ENCODE peak calls at places on chromosomes 7 and 10, in four cellular contexts. G, C, J and F are unnamed samples.

GRCh38 chr10:127989481-127989964 is 82.6 kb downstream of the PTPRE start:
- DNase-seq in G (no peak), C (no peak), J (no peak), F (no peak)

GRCh38 chr7:111240371-111240770 is 149.4 kb downstream of the LRRN3 start:
- DNase-seq in C (no peak), G (no peak), J (no peak), F (no peak)

GRCh38 chr10:15852111-15852557 is 8.2 kb downstream of the MINDY3 start:
- DNase-seq in J (no peak), G (no peak), C (no peak), F (no peak)

GRCh38 chr10:23316406-23316805 is 28.2 kb downstream of the C10orf67 start:
- DNase-seq in J (no peak), G (no peak), C (no peak), F (no peak)

GRCh38 chr7:64625114-64626082 is 40.5 kb upstream of the ZNF107 start:
- DNase-seq in G (no peak), C (peak), J (no peak), F (no peak)

GRCh38 chr7:50782376-50783208 is at the start of gene GRB10:
- DNase-seq in G (no peak), J (no peak), C (no peak), F (no peak)

GRCh38 chr10:12975266-12975665 is 26.2 kb downstream of the CCDC3 start:
- DNase-seq in G (no peak), J (no peak), C (no peak), F (no peak)

GRCh38 chr10:6108631-6109443 is 20.0 kb downstream of the RBM17 start:
- DNase-seq in J (peak), C (peak), G (no peak), F (no peak)

GRCh38 chr10:80485410-80486135 is 31.5 kb downstream of the TSPAN14 start:
- DNase-seq in G (no peak), J (no peak), C (no peak), F (no peak)

GRCh38 chr7:123615344-123615743 is 13.7 kb downstream of the ASB15 start:
- DNase-seq in J (no peak), G (peak), C (no peak), F (no peak)

GRCh38 chr7:479948-480499 is 39.6 kb downstream of the PDGFA start:
- DNase-seq in G (no peak), C (no peak), J (no peak), F (no peak)

GRCh38 chr10:21969326-21970287 is 33.9 kb downstream of the DNAJC1 start:
- DNase-seq in C (no peak), J (no peak), G (no peak), F (no peak)

GRCh38 chr10:76257816-76258215 is 826.4 kb downstream of the LRMDA start:
- DNase-seq in C (no peak), J (no peak), G (no peak), F (no peak)

GRCh38 chr7:140607441-140607989 is 33.1 kb downstream of the DENND2A start:
- DNase-seq in C (no peak), G (peak), J (no peak), F (no peak)

GRCh38 chr7:41886257-41886905 is 183.5 kb upstream of the INHBA start:
- DNase-seq in J (no peak), C (no peak), G (peak), F (no peak)

GRCh38 chr7:131012477-131013031 is 278.5 kb upstream of the KLF14 start:
- DNase-seq in J (no peak), C (no peak), G (peak), F (no peak)

GRCh38 chr10:78579995-78580394 is 488.8 kb upstream of the ZMIZ1 start:
- DNase-seq in J (no peak), G (no peak), C (no peak), F (no peak)

GRCh38 chr10:5448333-5449048 is 36.1 kb downstream of the NET1 start:
- DNase-seq in C (no peak), G (no peak), J (no peak), F (no peak)

GRCh38 chr7:43960933-43961332 is 34.7 kb downstream of the UBE2D4 start:
- DNase-seq in C (no peak), J (no peak), G (no peak), F (no peak)

GRCh38 chr10:69331161-69331560 is 52.9 kb downstream of the HK1 start:
- DNase-seq in J (no peak), C (no peak), G (no peak), F (no peak)